ENCODE peak calls at places on chromosomes 11 and 22, in seven cellular contexts. U is H9, D is OCI-LY7, Z is IMR-90, F is fibroblast of lung, G is PC-3, H is neuronal stem cell. X is an unnamed sample.

GRCh38 chr22:45885171-45885840 is 91.7 kb downstream of the WNT7B start:
- DNase-seq in U (peak), D (no peak), Z (no peak), F (no peak), G (no peak), H (no peak), X (no peak)

GRCh38 chr22:43826142-43827093 is 14.3 kb upstream of the EFCAB6 start:
- DNase-seq in U (peak), D (no peak), Z (peak), F (peak), G (peak), H (no peak), X (peak)

GRCh38 chr11:119791701-119792151 is 62.7 kb upstream of the NECTIN1 start:
- DNase-seq in U (no peak), D (no peak), Z (peak), F (peak), G (no peak), H (peak), X (no peak)

GRCh38 chr11:23112987-23113886 is 253.0 kb upstream of the CCDC179 start:
- DNase-seq in U (peak), D (peak), Z (peak), F (peak), G (peak), H (peak), X (peak)

GRCh38 chr22:44049369-44050231 is 25.5 kb downstream of the PARVB start:
- DNase-seq in U (no peak), D (no peak), Z (no peak), F (no peak), G (no peak), H (no peak), X (no peak)

GRCh38 chr22:37996515-37997246 is 12.3 kb upstream of the SOX10 start:
- DNase-seq in U (no peak), D (peak), Z (no peak), F (no peak), G (no peak), H (no peak), X (no peak)

GRCh38 chr22:30422481-30423295 is 2.9 kb upstream of the MTFP1 start:
- DNase-seq in U (peak), D (no peak), Z (peak), F (peak), G (peak), H (peak), X (peak)

GRCh38 chr11:122664188-122664587 is 8.7 kb downstream of the UBASH3B start:
- DNase-seq in U (no peak), D (no peak), Z (peak), F (no peak), G (no peak), H (no peak), X (no peak)

GRCh38 chr11:124707813-124708212 is 31.9 kb upstream of the NRGN start:
- DNase-seq in U (no peak), D (no peak), Z (no peak), F (no peak), G (peak), H (no peak), X (no peak)

GRCh38 chr11:124069429-124070401 is 28.6 kb upstream of the OR10G7 start:
- DNase-seq in U (peak), D (peak), Z (peak), F (peak), G (peak), H (peak), X (peak)

GRCh38 chr11:126310229-126310991 is 6.5 kb downstream of the DCPS start:
- DNase-seq in U (peak), D (peak), Z (peak), F (peak), G (peak), H (peak), X (peak)

GRCh38 chr11:34052036-34052607 is 591 bp downstream of the CAPRIN1 start:
- DNase-seq in U (peak), D (peak), Z (peak), F (peak), G (peak), H (peak), X (peak)

GRCh38 chr22:37556750-37557149 is 3.5 kb upstream of the CDC42EP1 start:
- DNase-seq in U (peak), D (no peak), Z (no peak), F (peak), G (no peak), H (no peak), X (no peak)

GRCh38 chr11:74678591-74679512 is 52.4 kb downstream of the CHRDL2 start:
- DNase-seq in U (peak), D (no peak), Z (peak), F (peak), G (no peak), H (no peak), X (no peak)

GRCh38 chr11:15667127-15667725 is 552.5 kb downstream of the INSC start:
- DNase-seq in U (no peak), D (no peak), Z (peak), F (peak), G (peak), H (no peak), X (peak)

GRCh38 chr11:73249304-73249703 is 22.8 kb upstream of the P2RY6 start:
- DNase-seq in U (peak), D (peak), Z (peak), F (peak), G (peak), H (no peak), X (peak)

GRCh38 chr11:64490562-64491216 is 100.3 kb upstream of the SLC22A12 start:
- DNase-seq in U (no peak), D (no peak), Z (no peak), F (no peak), G (no peak), H (no peak), X (no peak)
- H2AFZ ChIP-seq in U (no peak), D (no peak), Z (no peak), F (no peak), G (no peak), H (peak), X (no peak)

GRCh38 chr22:24831678-24832077 is 25.7 kb downstream of the SGSM1 start:
- DNase-seq in U (no peak), D (no peak), Z (no peak), F (no peak), G (no peak), H (no peak), X (no peak)
- H2AFZ ChIP-seq in U (no peak), D (no peak), Z (no peak), F (no peak), G (no peak), H (no peak), X (no peak)

GRCh38 chr22:20080776-20081654 is 974 bp downstream of the DGCR8 start:
- DNase-seq in U (peak), D (peak), Z (peak), F (peak), G (peak), H (peak), X (peak)
- H2AFZ ChIP-seq in U (no peak), D (peak), Z (peak), F (peak), G (peak), H (peak), X (peak)

DNA sequence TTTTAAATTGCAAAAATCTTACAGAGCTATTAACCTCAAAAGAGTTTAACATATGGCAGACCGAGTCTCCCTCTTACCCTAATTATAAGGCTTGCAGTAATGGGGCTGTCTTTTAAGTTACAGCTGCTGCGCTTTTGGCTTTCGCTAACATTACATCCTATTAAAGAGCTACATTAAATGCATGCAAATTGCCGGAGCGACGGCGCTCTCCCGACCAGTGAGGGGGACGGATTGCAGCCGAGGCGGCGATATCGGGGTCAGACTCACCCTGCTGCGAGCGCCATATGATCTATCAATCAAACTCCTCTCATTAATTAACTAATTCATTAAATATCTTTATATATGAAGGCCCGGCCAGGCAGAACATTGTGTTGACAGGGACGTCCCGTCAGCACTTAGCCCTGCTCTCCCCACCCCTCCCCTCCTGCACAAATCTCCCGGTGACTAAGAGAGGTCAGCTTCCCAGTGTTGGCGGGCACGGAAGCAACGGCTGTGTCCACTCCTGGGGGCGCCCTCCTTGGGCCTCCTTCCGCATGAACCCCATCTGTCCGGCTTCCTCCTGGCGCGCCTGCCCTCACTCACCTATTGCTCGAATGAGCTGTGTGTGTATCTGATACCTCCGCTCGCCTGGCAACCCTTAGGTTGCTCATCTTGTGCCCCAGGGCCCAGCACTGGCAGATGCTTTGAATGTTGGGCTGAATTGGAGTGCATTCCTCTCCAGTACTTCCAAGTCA is 156.0 kb upstream of the CADM1 start:
- DNase-seq in U (peak), D (no peak), Z (no peak), F (peak), G (no peak), H (no peak), X (no peak)
- H2AFZ ChIP-seq in U (no peak), D (no peak), Z (peak), F (no peak), G (no peak), H (peak), X (peak)

GRCh38 chr11:60182546-60183330 is at the start of gene MS4A6A:
- DNase-seq in U (no peak), D (no peak), Z (no peak), F (no peak), G (no peak), H (no peak), X (no peak)
- H2AFZ ChIP-seq in U (no peak), D (no peak), Z (no peak), F (no peak), G (no peak), H (no peak), X (no peak)

GRCh38 chr11:110763249-110764011 is 51.2 kb upstream of the ARHGAP20 start:
- DNase-seq in U (no peak), D (no peak), Z (peak), F (peak), G (no peak), H (no peak), X (no peak)
- H2AFZ ChIP-seq in U (no peak), D (no peak), Z (no peak), F (no peak), G (no peak), H (no peak), X (no peak)

GRCh38 chr22:19547620-19548019 is 23.4 kb upstream of the CLDN5 start:
- DNase-seq in U (no peak), D (no peak), Z (no peak), F (no peak), G (no peak), H (no peak), X (no peak)

GRCh38 chr22:19540394-19540793 is 16.2 kb upstream of the CLDN5 start:
- DNase-seq in U (no peak), D (no peak), Z (no peak), F (no peak), G (no peak), H (no peak), X (no peak)

GRCh38 chr22:19546680-19547079 is 22.5 kb upstream of the CLDN5 start:
- DNase-seq in U (no peak), D (no peak), Z (no peak), F (no peak), G (no peak), H (no peak), X (no peak)

GRCh38 chr22:19545935-19546207 is 21.7 kb upstream of the CLDN5 start:
- DNase-seq in U (no peak), D (no peak), Z (no peak), F (no peak), G (no peak), H (no peak), X (no peak)

GRCh38 chr22:19543970-19544708 is 19.9 kb upstream of the CLDN5 start:
- DNase-seq in U (no peak), D (no peak), Z (no peak), F (no peak), G (no peak), H (no peak), X (no peak)
- H2AFZ ChIP-seq in U (no peak), D (no peak), Z (peak), F (no peak), G (no peak), H (no peak), X (no peak)

DNA sequence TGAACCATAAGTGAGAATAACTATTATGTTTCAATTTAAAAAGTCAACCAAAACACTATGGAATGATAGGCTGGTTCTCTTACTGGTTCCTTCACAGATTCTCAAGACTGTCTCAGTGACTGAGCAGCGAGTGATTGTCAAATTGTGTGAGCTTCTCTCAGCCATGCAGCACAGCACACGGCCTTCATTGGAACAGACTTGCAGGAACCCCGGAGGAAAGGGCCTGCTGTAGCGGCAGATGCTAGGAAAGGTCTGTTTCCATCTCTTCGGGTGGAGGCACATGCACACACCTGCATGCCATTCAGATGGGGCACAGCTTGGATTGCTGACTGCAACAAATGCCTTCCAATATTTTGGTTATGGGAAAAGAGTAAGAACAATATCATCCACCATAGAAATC is 741.8 kb downstream of the OPCML start:
- DNase-seq in U (no peak), D (no peak), Z (no peak), F (no peak), G (no peak), H (no peak), X (no peak)
- H2AFZ ChIP-seq in U (no peak), D (no peak), Z (no peak), F (no peak), G (no peak), H (no peak), X (no peak)

GRCh38 chr11:47943721-47944554 is 36.4 kb upstream of the PTPRJ start:
- DNase-seq in U (peak), D (no peak), Z (no peak), F (no peak), G (no peak), H (peak), X (no peak)
- H2AFZ ChIP-seq in U (no peak), D (no peak), Z (no peak), F (no peak), G (no peak), H (peak), X (no peak)

GRCh38 chr11:47399860-47400812 is 8.3 kb upstream of the SLC39A13 start:
- DNase-seq in U (peak), D (peak), Z (no peak), F (no peak), G (no peak), H (no peak), X (no peak)
- H2AFZ ChIP-seq in U (no peak), D (no peak), Z (peak), F (peak), G (peak), H (peak), X (peak)

X was measured in mammary epithelial cell.